ENCODE peak calls at places on chromosome 12, in ten cellular contexts. S is cardiac muscle cell, D is neural progenitor cell, T is fibroblast of lung, C is GM13977, Z is hepatocyte, N is breast epithelium, W is AG09319, G is epithelial cell of proximal tubule, A is heart left ventricle. X is an unnamed sample.

GRCh38 chr12:9651265-9651729 is 18.2 kb upstream of the CLEC2D start:
- DNase-seq in Z (no peak), A (no peak), G (no peak), S (peak), T (peak), C (no peak), W (no peak), N (no peak), D (no peak), X (no peak)

GRCh38 chr12:12705833-12706520 is 10.0 kb upstream of the GPR19 start:
- DNase-seq in T (no peak), A (no peak), Z (no peak), S (no peak), C (no peak), N (no peak), W (no peak), G (no peak), D (no peak), X (no peak)

GRCh38 chr12:69343885-69344612 is 4.1 kb upstream of the LYZ start:
- DNase-seq in D (no peak), W (no peak), A (no peak), S (no peak), G (no peak), C (no peak), N (no peak), T (no peak), Z (no peak), X (no peak)

GRCh38 chr12:113735146-113735545 is 231.0 kb downstream of the RBM19 start:
- DNase-seq in T (no peak), A (no peak), Z (no peak), D (peak), C (no peak), N (no peak), S (no peak), W (no peak), G (no peak), X (no peak)

GRCh38 chr12:109725321-109726105 is 11.9 kb downstream of the FAM222A start:
- DNase-seq in S (no peak), T (no peak), D (peak), G (no peak), N (no peak), Z (no peak), C (no peak), W (no peak), A (peak), X (no peak)

GRCh38 chr12:11981174-11981733 is 89.5 kb upstream of the BCL2L14 start:
- DNase-seq in N (no peak), G (no peak), D (no peak), C (peak), W (no peak), T (peak), S (peak), Z (no peak), A (no peak), X (peak)

GRCh38 chr12:94616217-94616729 is 34.1 kb downstream of the TMCC3 start:
- DNase-seq in Z (peak), C (no peak), W (no peak), D (peak), T (peak), A (no peak), N (no peak), S (peak), G (no peak), X (no peak)

GRCh38 chr12:124485371-124485770 is 82.0 kb downstream of the NCOR2 start:
- DNase-seq in C (no peak), Z (no peak), T (no peak), N (no peak), D (no peak), A (peak), S (no peak), G (no peak), W (no peak), X (no peak)

GRCh38 chr12:93737457-93738198 is 60.5 kb downstream of the CRADD start:
- DNase-seq in W (no peak), A (no peak), T (no peak), G (no peak), C (no peak), Z (no peak), S (no peak), N (no peak), D (no peak), X (no peak)

GRCh38 chr12:54141534-54142475 is 47.0 kb downstream of the SMUG1 start:
- DNase-seq in C (no peak), T (peak), W (no peak), S (peak), D (no peak), N (no peak), G (no peak), Z (no peak), A (no peak), X (no peak)

GRCh38 chr12:65570451-65571130 is 253.7 kb upstream of the HMGA2 start:
- DNase-seq in C (no peak), S (no peak), A (no peak), N (no peak), G (no peak), D (no peak), Z (no peak), T (no peak), W (no peak), X (no peak)

GRCh38 chr12:50365709-50366406 is 30.6 kb downstream of the FAM186A start:
- DNase-seq in G (no peak), D (no peak), S (no peak), C (no peak), A (no peak), W (no peak), N (no peak), T (no peak), Z (no peak), X (no peak)

GRCh38 chr12:31837913-31838312 is 109.1 kb upstream of the AMN1 start:
- DNase-seq in D (no peak), N (no peak), A (no peak), S (no peak), G (no peak), T (no peak), Z (no peak), C (no peak), W (no peak), X (no peak)

GRCh38 chr12:101924647-101925046 is 47.3 kb downstream of the DRAM1 start:
- DNase-seq in S (peak), T (no peak), G (no peak), N (no peak), Z (no peak), A (no peak), W (no peak), C (no peak), D (no peak), X (no peak)

GRCh38 chr12:45615268-45615667 is 114.2 kb upstream of the ARID2 start:
- DNase-seq in S (peak), W (peak), D (no peak), A (no peak), N (no peak), Z (peak), G (no peak), T (peak), C (no peak), X (no peak)

GRCh38 chr12:60148831-60149230 is 553.0 kb downstream of the SLC16A7 start:
- DNase-seq in S (peak), A (no peak), T (peak), D (no peak), W (peak), Z (no peak), G (peak), C (no peak), N (no peak), X (no peak)

GRCh38 chr12:48296586-48297396 is 53.9 kb downstream of the ZNF641 start:
- DNase-seq in W (peak), N (peak), G (peak), S (peak), T (peak), D (peak), C (peak), Z (peak), A (peak), X (peak)

GRCh38 chr12:66776974-66777373 is 98.1 kb upstream of the GRIP1 start:
- DNase-seq in G (no peak), D (no peak), T (no peak), W (no peak), C (peak), S (no peak), N (no peak), A (no peak), Z (no peak), X (peak)

GRCh38 chr12:52525661-52526499 is 5.7 kb upstream of the KRT5 start:
- DNase-seq in T (no peak), D (no peak), N (peak), A (no peak), G (no peak), S (no peak), C (no peak), Z (no peak), W (no peak), X (no peak)

GRCh38 chr12:24902521-24903304 is 46.2 kb downstream of the BCAT1 start:
- DNase-seq in W (no peak), C (peak), G (no peak), S (peak), Z (peak), N (no peak), D (peak), T (peak), A (peak), X (peak)

GRCh38 chr12:12563529-12563928 is 866 bp upstream of the DUSP16 start:
- DNase-seq in N (no peak), T (peak), Z (no peak), S (peak), W (no peak), G (peak), D (peak), A (no peak), C (no peak), X (no peak)

GRCh38 chr12:13153180-13153579 is 43.3 kb upstream of the EMP1 start:
- DNase-seq in N (no peak), T (no peak), D (no peak), A (no peak), C (no peak), G (no peak), Z (no peak), W (no peak), S (no peak), X (no peak)

GRCh38 chr12:109738878-109739665 is 25.4 kb downstream of the FAM222A start:
- DNase-seq in T (peak), S (no peak), C (no peak), G (no peak), W (no peak), N (no peak), A (peak), D (no peak), Z (no peak), X (no peak)

GRCh38 chr12:115767921-115768320 is 509.6 kb downstream of the MED13L start:
- DNase-seq in D (no peak), S (no peak), C (no peak), Z (no peak), A (no peak), N (no peak), W (no peak), G (no peak), T (no peak), X (no peak)

GRCh38 chr12:111408686-111409402 is 3.1 kb downstream of the SH2B3 start:
- DNase-seq in A (no peak), S (no peak), C (no peak), W (no peak), Z (no peak), D (no peak), G (no peak), T (no peak), N (no peak), X (peak)

GRCh38 chr12:21985155-21985554 is 43.9 kb upstream of the ABCC9 start:
- DNase-seq in D (no peak), N (no peak), C (no peak), T (no peak), W (no peak), Z (no peak), A (no peak), G (no peak), S (no peak), X (no peak)

GRCh38 chr12:120076651-120077050 is 39.9 kb downstream of the RAB35 start:
- DNase-seq in T (no peak), N (no peak), A (no peak), Z (no peak), D (no peak), G (no peak), W (no peak), C (no peak), S (no peak), X (no peak)

GRCh38 chr12:104567832-104568490 is 111.2 kb downstream of the CHST11 start:
- DNase-seq in W (no peak), C (no peak), N (no peak), Z (no peak), G (no peak), S (no peak), A (no peak), D (no peak), T (no peak), X (no peak)

GRCh38 chr12:101828463-101829196 is 2.1 kb downstream of the GNPTAB start:
- DNase-seq in D (no peak), N (no peak), S (no peak), Z (no peak), W (no peak), G (no peak), A (no peak), T (no peak), C (no peak), X (no peak)

GRCh38 chr12:31850268-31850667 is 108.9 kb upstream of the RESF1 start:
- DNase-seq in C (no peak), T (no peak), S (no peak), W (no peak), G (no peak), Z (no peak), A (no peak), D (no peak), N (no peak), X (no peak)

GRCh38 chr12:104958946-104959841 is 1.1 kb upstream of the SLC41A2 start:
- DNase-seq in G (no peak), A (no peak), S (peak), Z (no peak), T (peak), C (no peak), D (no peak), W (no peak), N (no peak), X (no peak)

GRCh38 chr12:57309420-57309819 is 58.4 kb upstream of the STAC3 start:
- DNase-seq in A (no peak), G (no peak), S (peak), N (no peak), Z (no peak), D (no peak), T (peak), C (no peak), W (no peak), X (no peak)

DNA sequence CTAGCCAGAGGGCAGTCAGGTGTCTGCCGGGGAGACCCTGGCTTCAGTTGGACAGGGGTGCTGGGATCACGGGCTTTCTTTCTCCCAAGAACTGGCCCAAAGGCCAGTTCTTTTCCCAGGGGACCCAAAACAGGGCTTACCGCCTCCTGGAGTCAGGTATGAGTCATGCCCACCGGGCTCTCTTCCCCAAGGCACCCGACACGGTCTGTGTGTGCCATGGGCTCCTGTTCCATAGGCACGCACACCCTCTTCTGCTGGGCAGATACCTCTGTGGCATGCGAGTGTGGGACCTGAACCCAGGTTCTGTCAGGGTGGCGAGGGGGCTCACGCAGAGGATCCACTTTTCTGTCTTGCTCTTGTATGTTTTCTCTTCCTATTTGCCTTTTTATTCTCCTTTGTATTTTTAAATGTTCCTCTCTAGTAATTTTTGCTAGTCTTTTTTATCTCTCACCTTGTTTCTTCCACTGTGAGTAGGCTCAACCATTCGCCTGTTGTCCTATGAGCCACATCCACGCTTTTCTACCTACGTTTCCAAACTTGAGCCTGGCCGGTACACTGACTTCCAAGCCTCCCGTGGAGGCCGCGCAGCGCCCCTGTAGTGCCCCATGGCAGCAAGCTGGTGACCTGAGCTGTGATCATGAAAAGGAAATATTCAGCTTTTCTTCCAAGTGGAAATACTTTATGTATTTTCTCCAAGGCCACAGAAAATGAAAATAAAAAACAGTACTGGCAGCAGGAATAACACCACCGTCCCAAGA is 362.2 kb downstream of the CACNA1C start:
- DNase-seq in C (no peak), W (no peak), Z (no peak), S (no peak), T (no peak), D (no peak), A (no peak), G (no peak), N (no peak), X (no peak)
- TF ChIP-seq CTCF in C (no peak), W (no peak), Z (no peak), S (no peak), T (no peak), D (no peak), A (no peak), G (no peak), N (no peak), X (no peak)

GRCh38 chr12:18430425-18431048 is 169.2 kb downstream of the PIK3C2G start:
- DNase-seq in N (no peak), T (peak), C (peak), D (peak), A (no peak), S (peak), Z (peak), W (peak), G (peak), X (peak)
- TF ChIP-seq CTCF in N (peak), T (peak), C (peak), D (peak), A (peak), S (peak), Z (peak), W (peak), G (peak), X (peak)

GRCh38 chr12:127685476-127686234 is 581.3 kb upstream of the TMEM132C start:
- DNase-seq in D (no peak), G (no peak), W (no peak), Z (no peak), A (no peak), T (no peak), S (no peak), N (no peak), C (no peak), X (no peak)

GRCh38 chr12:127688901-127689428 is 578.0 kb upstream of the TMEM132C start:
- DNase-seq in N (no peak), W (no peak), Z (no peak), G (no peak), D (no peak), S (no peak), C (no peak), A (no peak), T (no peak), X (no peak)

DNA sequence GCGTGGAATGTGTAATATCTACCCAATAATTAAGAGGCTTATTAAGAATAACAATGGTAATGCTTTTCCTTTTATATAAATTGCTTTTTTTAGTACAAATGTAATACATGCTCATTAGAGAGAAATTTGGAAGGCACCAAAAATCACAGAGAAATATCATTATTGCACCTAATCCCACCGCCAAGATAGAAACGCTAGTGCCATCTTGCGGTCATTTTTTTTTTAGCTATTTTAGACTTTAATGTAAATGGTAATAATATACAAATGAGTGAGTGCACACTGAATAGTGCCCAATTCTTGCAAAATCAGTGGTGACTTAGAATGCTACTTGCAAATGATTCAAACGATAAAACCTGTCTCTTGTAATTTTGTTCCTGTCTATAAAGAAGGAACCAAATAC is 576.8 kb upstream of the TMEM132C start:
- DNase-seq in C (no peak), A (no peak), S (no peak), N (no peak), W (no peak), D (peak), T (no peak), G (no peak), Z (no peak), X (no peak)
- TF ChIP-seq CTCF in C (peak), A (no peak), S (no peak), N (no peak), W (peak), D (peak), T (no peak), G (peak), Z (peak), X (no peak)

GRCh38 chr12:88812610-88813009 is 232.3 kb upstream of the KITLG start:
- DNase-seq in Z (no peak), S (no peak), D (no peak), N (no peak), C (no peak), W (no peak), T (no peak), G (no peak), A (no peak), X (no peak)

GRCh38 chr12:88820012-88820411 is 239.7 kb upstream of the KITLG start:
- DNase-seq in G (no peak), N (no peak), A (no peak), T (no peak), W (no peak), C (no peak), D (no peak), S (no peak), Z (no peak), X (no peak)

GRCh38 chr12:88814789-88815188 is 234.5 kb upstream of the KITLG start:
- DNase-seq in S (no peak), G (no peak), T (no peak), Z (no peak), A (no peak), N (no peak), C (no peak), D (no peak), W (no peak), X (no peak)

GRCh38 chr12:88810806-88811205 is 230.5 kb upstream of the KITLG start:
- DNase-seq in G (no peak), T (peak), D (no peak), N (no peak), W (no peak), C (no peak), S (no peak), Z (no peak), A (no peak), X (no peak)

GRCh38 chr12:88816201-88816600 is 235.9 kb upstream of the KITLG start:
- DNase-seq in C (no peak), Z (no peak), D (no peak), T (peak), N (no peak), S (no peak), W (no peak), A (no peak), G (no peak), X (no peak)
- TF ChIP-seq CTCF in C (no peak), Z (no peak), D (no peak), T (no peak), N (no peak), S (no peak), W (no peak), A (no peak), G (no peak), X (no peak)

GRCh38 chr12:117760990-117761389 is 207.8 kb downstream of the KSR2 start:
- DNase-seq in D (no peak), C (no peak), N (no peak), Z (no peak), W (no peak), S (no peak), A (no peak), G (no peak), T (no peak), X (no peak)
- TF ChIP-seq CTCF in D (no peak), C (no peak), N (no peak), Z (no peak), W (no peak), S (no peak), A (no peak), G (no peak), T (no peak), X (no peak)

GRCh38 chr12:40325349-40325960 is 100.7 kb downstream of the LRRK2 start:
- DNase-seq in D (peak), T (peak), A (no peak), S (peak), C (peak), Z (peak), G (no peak), N (no peak), W (no peak), X (peak)
- TF ChIP-seq CTCF in D (peak), T (peak), A (peak), S (peak), C (peak), Z (peak), G (peak), N (no peak), W (peak), X (peak)